ENCODE peak calls at places on chromosomes 2 and 18, in six cellular contexts. G is caudate nucleus, J is foreskin fibroblast, P is AG10803, O is RKO, R is ACHN. B is an unnamed sample.

GRCh38 chr2:68909793-68910674 is 38.8 kb upstream of the BMP10 start:
- DNase-seq in J (peak), O (peak), R (peak), P (peak), G (no peak), B (peak)

GRCh38 chr2:12613137-12613912 is 103.4 kb upstream of the TRIB2 start:
- DNase-seq in O (no peak), R (no peak), J (no peak), P (no peak), G (no peak), B (peak)

GRCh38 chr2:148273158-148273691 is 252.3 kb downstream of the MBD5 start:
- DNase-seq in P (peak), O (no peak), J (no peak), R (peak), G (no peak), B (no peak)

GRCh38 chr18:11994346-11994707 is 13.0 kb downstream of the IMPA2 start:
- DNase-seq in G (no peak), R (peak), J (peak), O (no peak), P (peak), B (peak)

GRCh38 chr18:79463424-79463960 is 67.8 kb downstream of the NFATC1 start:
- DNase-seq in G (no peak), R (no peak), O (no peak), J (no peak), P (no peak), B (no peak)

GRCh38 chr2:235557903-235558302 is 64.1 kb downstream of the AGAP1 start:
- DNase-seq in J (no peak), G (no peak), R (no peak), O (no peak), P (no peak), B (no peak)

GRCh38 chr2:55519908-55520885 is 679 bp downstream of the CFAP36 start:
- DNase-seq in G (no peak), P (peak), O (peak), R (peak), J (peak), B (peak)

GRCh38 chr2:26639685-26640240 is 1.4 kb downstream of the CIB4 start:
- DNase-seq in R (no peak), J (no peak), O (no peak), P (no peak), G (no peak), B (no peak)

GRCh38 chr2:44171018-44171417 is 2.3 kb downstream of the PPM1B start:
- DNase-seq in R (peak), P (peak), J (peak), O (peak), G (no peak), B (peak)

GRCh38 chr18:35171315-35171987 is 69.4 kb upstream of the ZNF397 start:
- DNase-seq in P (no peak), J (no peak), R (no peak), G (no peak), O (no peak), B (no peak)

GRCh38 chr2:178193496-178193822 is 853 bp upstream of the OSBPL6 start:
- DNase-seq in G (no peak), O (no peak), P (no peak), J (no peak), R (no peak), B (no peak)

GRCh38 chr2:151918308-151918707 is 90.1 kb upstream of the ARL5A start:
- DNase-seq in P (no peak), O (no peak), G (no peak), J (no peak), R (no peak), B (no peak)

GRCh38 chr2:61263848-61264247 is 101.9 kb downstream of the C2orf74 start:
- DNase-seq in J (no peak), G (no peak), R (no peak), P (no peak), O (no peak), B (no peak)

GRCh38 chr2:80256396-80257167 is 48.0 kb downstream of the LRRTM1 start:
- DNase-seq in P (peak), R (peak), G (no peak), O (peak), J (peak), B (no peak)

GRCh38 chr2:31397099-31397498 is 17.4 kb downstream of the XDH start:
- DNase-seq in O (no peak), R (no peak), P (no peak), G (no peak), J (no peak), B (no peak)

GRCh38 chr2:60556441-60556997 is 3.1 kb upstream of the BCL11A start:
- DNase-seq in R (no peak), G (no peak), J (no peak), O (no peak), P (no peak), B (no peak)